ENCODE peak calls at places on chromosomes 1 and 21, in seven cellular contexts. One of them, this sample, is unnamed.

GRCh38 chr1:232884262-232884661 is 66.1 kb upstream of the NTPCR start:
- DNase-seq in neuronal stem cell: no peak
- DNase-seq in IMR-90: peak; percentile 43
- DNase-seq in mesenchymal stem cell: no peak
- DNase-seq in trophoblast cell: no peak
- DNase-seq in mesendoderm: no peak
- DNase-seq in H1: no peak
- DNase-seq in this sample: no peak

GRCh38 chr1:44907909-44908308 is 64.9 kb upstream of the PTCH2 start:
- DNase-seq in neuronal stem cell: no peak
- DNase-seq in IMR-90: no peak
- DNase-seq in mesenchymal stem cell: no peak
- DNase-seq in trophoblast cell: no peak
- DNase-seq in mesendoderm: no peak
- DNase-seq in H1: no peak
- DNase-seq in this sample: no peak

GRCh38 chr1:150551784-150552691 is 2.8 kb downstream of the ADAMTSL4 start:
- DNase-seq in neuronal stem cell: no peak
- DNase-seq in IMR-90: peak; percentile 92
- DNase-seq in mesenchymal stem cell: peak; percentile 95
- DNase-seq in trophoblast cell: peak; percentile 90
- DNase-seq in mesendoderm: peak; percentile 77
- DNase-seq in H1: no peak
- DNase-seq in this sample: peak; percentile 46

GRCh38 chr1:23791434-23792047 is 596 bp downstream of the LYPLA2 start:
- DNase-seq in neuronal stem cell: no peak
- DNase-seq in IMR-90: no peak
- DNase-seq in mesenchymal stem cell: no peak
- DNase-seq in trophoblast cell: peak; percentile 60
- DNase-seq in mesendoderm: peak; percentile 75
- DNase-seq in H1: peak; percentile 63
- DNase-seq in this sample: peak; percentile 82

GRCh38 chr1:169031566-169032224 is 74.8 kb upstream of the ATP1B1 start:
- DNase-seq in neuronal stem cell: no peak
- DNase-seq in IMR-90: no peak
- DNase-seq in mesenchymal stem cell: no peak
- DNase-seq in trophoblast cell: no peak
- DNase-seq in mesendoderm: peak; percentile 89
- DNase-seq in H1: no peak
- DNase-seq in this sample: no peak

GRCh38 chr1:166172106-166172505 is 5.3 kb upstream of the FAM78B start:
- DNase-seq in neuronal stem cell: no peak
- DNase-seq in IMR-90: no peak
- DNase-seq in mesenchymal stem cell: no peak
- DNase-seq in trophoblast cell: no peak
- DNase-seq in mesendoderm: no peak
- DNase-seq in H1: no peak
- DNase-seq in this sample: no peak

GRCh38 chr1:65717815-65718454 is 74.8 kb upstream of the PDE4B start:
- DNase-seq in neuronal stem cell: no peak
- DNase-seq in IMR-90: peak; percentile 66
- DNase-seq in mesenchymal stem cell: peak; percentile 19
- DNase-seq in trophoblast cell: peak; percentile 56
- DNase-seq in mesendoderm: peak; percentile 73
- DNase-seq in H1: no peak
- DNase-seq in this sample: no peak

GRCh38 chr1:38835230-38835827 is 24.2 kb downstream of the RRAGC start:
- DNase-seq in neuronal stem cell: peak; percentile 87
- DNase-seq in IMR-90: peak; percentile 87
- DNase-seq in mesenchymal stem cell: peak; percentile 84
- DNase-seq in trophoblast cell: peak; percentile 97
- DNase-seq in mesendoderm: peak; percentile 89
- DNase-seq in H1: no peak
- DNase-seq in this sample: peak; percentile 63

GRCh38 chr21:44984792-44985440 is 45.1 kb downstream of the SLX9 start:
- DNase-seq in neuronal stem cell: no peak
- DNase-seq in IMR-90: no peak
- DNase-seq in mesenchymal stem cell: no peak
- DNase-seq in trophoblast cell: no peak
- DNase-seq in mesendoderm: peak; percentile 22
- DNase-seq in H1: no peak
- DNase-seq in this sample: peak; percentile 64

GRCh38 chr1:223312705-223313414 is 51.1 kb downstream of the SUSD4 start:
- DNase-seq in neuronal stem cell: no peak
- DNase-seq in IMR-90: peak; percentile 52
- DNase-seq in mesenchymal stem cell: no peak
- DNase-seq in trophoblast cell: no peak
- DNase-seq in mesendoderm: no peak
- DNase-seq in H1: no peak
- DNase-seq in this sample: no peak

GRCh38 chr1:41357451-41358151 is 3.6 kb upstream of the FOXO6 start:
- DNase-seq in neuronal stem cell: no peak
- DNase-seq in IMR-90: no peak
- DNase-seq in mesenchymal stem cell: no peak
- DNase-seq in trophoblast cell: no peak
- DNase-seq in mesendoderm: peak; percentile 44
- DNase-seq in H1: peak; percentile 48
- DNase-seq in this sample: no peak

GRCh38 chr1:223143760-223144248 is 756 bp upstream of the TLR5 start:
- DNase-seq in neuronal stem cell: no peak
- DNase-seq in IMR-90: no peak
- DNase-seq in mesenchymal stem cell: no peak
- DNase-seq in trophoblast cell: no peak
- DNase-seq in mesendoderm: no peak
- DNase-seq in H1: no peak
- DNase-seq in this sample: no peak

GRCh38 chr21:46115441-46116188 is 17.7 kb downstream of the COL6A2 start:
- DNase-seq in neuronal stem cell: no peak
- DNase-seq in IMR-90: no peak
- DNase-seq in mesenchymal stem cell: no peak
- DNase-seq in trophoblast cell: no peak
- DNase-seq in mesendoderm: no peak
- DNase-seq in H1: no peak
- DNase-seq in this sample: peak; percentile 18

GRCh38 chr1:182666736-182667135 is 17.7 kb downstream of the RGS8 start:
- DNase-seq in neuronal stem cell: no peak
- DNase-seq in IMR-90: peak; percentile 4
- DNase-seq in mesenchymal stem cell: peak; percentile 5
- DNase-seq in trophoblast cell: no peak
- DNase-seq in mesendoderm: peak; percentile 47
- DNase-seq in H1: no peak
- DNase-seq in this sample: no peak

GRCh38 chr21:27572681-27573080 is 605.8 kb upstream of the ADAMTS5 start:
- DNase-seq in neuronal stem cell: no peak
- DNase-seq in IMR-90: peak; percentile 90
- DNase-seq in mesenchymal stem cell: peak; percentile 82
- DNase-seq in trophoblast cell: peak; percentile 70
- DNase-seq in mesendoderm: peak; percentile 11
- DNase-seq in H1: no peak
- DNase-seq in this sample: no peak

GRCh38 chr1:57976218-57976617 is 552.4 kb upstream of the DAB1 start:
- DNase-seq in neuronal stem cell: no peak
- DNase-seq in IMR-90: no peak
- DNase-seq in mesenchymal stem cell: no peak
- DNase-seq in trophoblast cell: no peak
- DNase-seq in mesendoderm: no peak
- DNase-seq in H1: no peak
- DNase-seq in this sample: no peak

GRCh38 chr21:34367320-34367935 is 3.6 kb downstream of the KCNE2 start:
- DNase-seq in neuronal stem cell: no peak
- DNase-seq in IMR-90: peak; percentile 82
- DNase-seq in mesenchymal stem cell: peak; percentile 78
- DNase-seq in trophoblast cell: peak; percentile 97
- DNase-seq in mesendoderm: peak; percentile 91
- DNase-seq in H1: peak; percentile 47
- DNase-seq in this sample: peak; percentile 50
- H3K4ac ChIP-seq in neuronal stem cell: no peak overlapping the region
- H3K4ac ChIP-seq in IMR-90: no peak overlapping the region
- H3K4ac ChIP-seq in mesenchymal stem cell: no peak overlapping the region
- H3K4ac ChIP-seq in trophoblast cell: no peak overlapping the region
- H3K4ac ChIP-seq in mesendoderm: no peak overlapping the region
- H3K4ac ChIP-seq in H1: no peak overlapping the region
- H3K4ac ChIP-seq in this sample: no peak overlapping the region

GRCh38 chr1:42552636-42553035 is 89.5 kb downstream of the CCDC30 start:
- DNase-seq in neuronal stem cell: no peak
- DNase-seq in IMR-90: no peak
- DNase-seq in mesenchymal stem cell: no peak
- DNase-seq in trophoblast cell: no peak
- DNase-seq in mesendoderm: peak; percentile 2
- DNase-seq in H1: peak; percentile 46
- DNase-seq in this sample: peak; percentile 52

DNA sequence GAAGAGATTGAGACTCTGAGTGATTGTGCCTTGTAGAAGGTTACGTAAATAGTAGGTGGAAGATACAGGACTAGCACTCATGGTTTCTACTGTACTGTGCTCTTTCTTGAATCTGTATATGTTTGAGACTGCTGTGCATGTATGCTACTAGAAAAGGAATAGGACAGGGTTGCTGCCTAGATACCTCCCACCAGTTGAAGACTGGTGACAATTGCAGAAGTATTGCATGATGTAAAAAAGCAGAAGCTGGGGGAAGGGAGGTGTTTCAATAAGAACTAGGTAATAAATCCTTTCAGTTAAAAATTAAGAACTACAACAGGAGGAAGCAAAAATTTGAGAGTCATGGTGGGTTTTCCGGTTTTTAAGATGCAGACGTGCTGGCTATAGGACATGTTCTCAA is 88.1 kb downstream of the CCDC30 start:
- DNase-seq in neuronal stem cell: no peak
- DNase-seq in IMR-90: no peak
- DNase-seq in mesenchymal stem cell: no peak
- DNase-seq in trophoblast cell: no peak
- DNase-seq in mesendoderm: no peak
- DNase-seq in H1: no peak
- DNase-seq in this sample: no peak
- H3K4ac ChIP-seq in neuronal stem cell: no peak overlapping the region
- H3K4ac ChIP-seq in IMR-90: no peak overlapping the region
- H3K4ac ChIP-seq in mesenchymal stem cell: no peak overlapping the region
- H3K4ac ChIP-seq in trophoblast cell: no peak overlapping the region
- H3K4ac ChIP-seq in mesendoderm: no peak overlapping the region
- H3K4ac ChIP-seq in H1: no peak overlapping the region
- H3K4ac ChIP-seq in this sample: no peak overlapping the region

DNA sequence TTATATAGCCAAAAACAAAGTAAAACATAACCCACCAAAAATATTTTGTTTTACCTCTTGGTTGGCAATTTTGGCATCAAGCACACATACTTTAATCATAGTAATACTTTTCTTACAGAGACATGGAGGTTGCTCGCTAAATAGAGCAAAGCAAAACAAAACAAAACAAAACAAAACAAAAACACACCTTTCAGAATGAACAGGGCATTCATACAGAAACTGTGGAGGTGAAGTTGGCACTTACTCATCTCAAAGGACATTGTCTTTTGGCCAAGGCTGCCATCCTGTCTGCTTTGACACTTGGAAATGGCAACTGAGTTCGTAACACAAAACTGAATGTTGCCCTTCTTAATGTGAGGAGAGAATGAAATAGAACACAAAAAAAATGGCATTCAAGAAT is 773.1 kb downstream of the USP25 start:
- DNase-seq in neuronal stem cell: no peak
- DNase-seq in IMR-90: no peak
- DNase-seq in mesenchymal stem cell: no peak
- DNase-seq in trophoblast cell: no peak
- DNase-seq in mesendoderm: no peak
- DNase-seq in H1: no peak
- DNase-seq in this sample: no peak
- H3K4ac ChIP-seq in neuronal stem cell: no peak overlapping the region
- H3K4ac ChIP-seq in IMR-90: no peak overlapping the region
- H3K4ac ChIP-seq in mesenchymal stem cell: no peak overlapping the region
- H3K4ac ChIP-seq in trophoblast cell: no peak overlapping the region
- H3K4ac ChIP-seq in mesendoderm: no peak overlapping the region
- H3K4ac ChIP-seq in H1: no peak overlapping the region
- H3K4ac ChIP-seq in this sample: no peak overlapping the region

GRCh38 chr1:79705218-79705617 is 698.7 kb upstream of the ADGRL4 start:
- DNase-seq in neuronal stem cell: no peak
- DNase-seq in IMR-90: no peak
- DNase-seq in mesenchymal stem cell: no peak
- DNase-seq in trophoblast cell: no peak
- DNase-seq in mesendoderm: no peak
- DNase-seq in H1: no peak
- DNase-seq in this sample: no peak
- H3K4ac ChIP-seq in neuronal stem cell: no peak overlapping the region
- H3K4ac ChIP-seq in IMR-90: no peak overlapping the region
- H3K4ac ChIP-seq in mesenchymal stem cell: no peak overlapping the region
- H3K4ac ChIP-seq in trophoblast cell: no peak overlapping the region
- H3K4ac ChIP-seq in mesendoderm: no peak overlapping the region
- H3K4ac ChIP-seq in H1: no peak overlapping the region
- H3K4ac ChIP-seq in this sample: no peak overlapping the region

DNA sequence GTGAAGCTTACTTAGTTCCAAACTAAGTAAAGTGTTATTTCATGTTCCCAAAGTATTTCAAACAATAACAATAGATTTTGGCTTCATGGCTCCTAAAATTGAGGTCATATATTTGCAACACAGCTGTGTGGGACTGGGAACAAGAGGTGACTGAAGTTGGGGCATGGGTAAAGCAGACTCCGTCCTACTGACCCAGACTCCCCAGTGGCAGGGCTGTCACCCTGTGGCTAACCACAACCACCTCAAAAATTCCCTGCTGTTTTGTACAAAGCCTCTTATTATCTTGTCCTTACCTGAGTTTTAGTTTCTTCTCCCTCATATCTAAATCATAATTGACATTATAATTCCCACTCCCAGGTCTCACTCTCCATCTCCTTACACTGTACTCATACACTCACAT is 117.6 kb downstream of the PTGER3 start:
- DNase-seq in neuronal stem cell: no peak
- DNase-seq in IMR-90: no peak
- DNase-seq in mesenchymal stem cell: no peak
- DNase-seq in trophoblast cell: no peak
- DNase-seq in mesendoderm: no peak
- DNase-seq in H1: no peak
- DNase-seq in this sample: no peak
- H3K4ac ChIP-seq in neuronal stem cell: no peak overlapping the region
- H3K4ac ChIP-seq in IMR-90: no peak overlapping the region
- H3K4ac ChIP-seq in mesenchymal stem cell: no peak overlapping the region
- H3K4ac ChIP-seq in trophoblast cell: no peak overlapping the region
- H3K4ac ChIP-seq in mesendoderm: no peak overlapping the region
- H3K4ac ChIP-seq in H1: no peak overlapping the region
- H3K4ac ChIP-seq in this sample: no peak overlapping the region

This sample was measured in H9.